ENCODE peak calls at places on chromosomes 2 and 18, in eight cellular contexts. V is sigmoid colon, P is stomach, W is A549, J is SK-N-SH, S is transverse colon, T is tibial nerve, K is GM12878. Z is an unnamed sample.

GRCh38 chr2:136356111-136357033 is 238.4 kb upstream of the CXCR4 start:
- DNase-seq in V (no peak), W (no peak), T (no peak), J (peak), S (no peak), P (no peak), K (no peak), Z (no peak)

GRCh38 chr2:38446418-38446817 is 69.3 kb upstream of the ATL2 start:
- DNase-seq in T (no peak), J (no peak), V (no peak), P (no peak), K (no peak), W (no peak), S (no peak), Z (no peak)

GRCh38 chr2:206798009-206798408 is 32.6 kb downstream of the FASTKD2 start:
- DNase-seq in W (no peak), T (no peak), V (no peak), P (no peak), S (no peak), J (no peak), K (no peak), Z (no peak)

GRCh38 chr2:179995735-179996134 is 11.4 kb downstream of the CWC22 start:
- DNase-seq in T (no peak), K (peak), W (no peak), V (no peak), S (no peak), P (no peak), J (no peak), Z (no peak)

GRCh38 chr2:128217671-128218070 is 101.0 kb downstream of the HS6ST1 start:
- DNase-seq in J (no peak), V (no peak), T (no peak), K (no peak), W (no peak), S (no peak), P (no peak), Z (no peak)

GRCh38 chr2:160646684-160647444 is 153.3 kb upstream of the RBMS1 start:
- DNase-seq in V (no peak), T (no peak), S (no peak), K (no peak), J (no peak), P (peak), W (no peak), Z (no peak)

GRCh38 chr2:127530245-127531132 is 4.2 kb upstream of the IWS1 start:
- DNase-seq in T (no peak), V (no peak), J (no peak), W (no peak), S (no peak), K (no peak), P (no peak), Z (no peak)

GRCh38 chr2:110157153-110157793 is 41.7 kb upstream of the MALL start:
- DNase-seq in V (no peak), T (peak), P (no peak), J (peak), W (peak), K (peak), S (peak), Z (no peak)

GRCh38 chr2:47070920-47071824 is 83.9 kb downstream of the STPG4 start:
- DNase-seq in V (peak), K (peak), P (peak), S (peak), T (peak), J (no peak), W (no peak), Z (peak)

GRCh38 chr2:38376346-38376682 is 759 bp downstream of the ATL2 start:
- DNase-seq in V (no peak), J (no peak), S (peak), T (peak), P (peak), K (peak), W (peak), Z (no peak)

GRCh38 chr2:210503622-210504300 is 27.2 kb upstream of the LANCL1 start:
- DNase-seq in K (no peak), S (no peak), T (no peak), J (no peak), W (no peak), V (no peak), P (no peak), Z (no peak)

GRCh38 chr2:142176941-142177340 is 46.1 kb upstream of the LRP1B start:
- DNase-seq in T (no peak), P (no peak), K (no peak), S (no peak), J (peak), V (no peak), W (no peak), Z (no peak)

GRCh38 chr18:72584787-72585186 is 40.6 kb upstream of the CBLN2 start:
- DNase-seq in P (no peak), W (no peak), T (no peak), J (no peak), S (no peak), K (no peak), V (no peak), Z (no peak)

GRCh38 chr2:55088400-55088799 is 38.1 kb upstream of the RTN4 start:
- DNase-seq in K (no peak), V (no peak), P (no peak), W (no peak), J (no peak), S (no peak), T (no peak), Z (no peak)

GRCh38 chr2:15642334-15643208 is 50.9 kb downstream of the DDX1 start:
- DNase-seq in W (no peak), T (no peak), S (no peak), K (no peak), J (no peak), V (no peak), P (no peak), Z (no peak)

GRCh38 chr2:200635251-200635650 is 49.4 kb downstream of the AOX1 start:
- DNase-seq in K (no peak), T (no peak), S (no peak), V (no peak), J (no peak), P (no peak), W (no peak), Z (no peak)

GRCh38 chr2:119702918-119703401 is 24.0 kb downstream of the TMEM177 start:
- DNase-seq in P (peak), J (peak), S (peak), K (no peak), V (peak), T (peak), W (peak), Z (peak)

GRCh38 chr2:234705108-234705507 is 208.2 kb upstream of the ARL4C start:
- DNase-seq in S (no peak), V (no peak), T (no peak), W (no peak), P (no peak), J (no peak), K (no peak), Z (no peak)
- TF ChIP-seq EP300 in S (no peak), V (no peak), T (no peak), W (no peak), P (no peak), J (no peak), K (no peak), Z (no peak)

GRCh38 chr2:39999864-40000263 is 220.8 kb upstream of the THUMPD2 start:
- DNase-seq in J (no peak), S (no peak), P (no peak), V (no peak), K (no peak), W (no peak), T (no peak), Z (no peak)

GRCh38 chr2:39991298-39991697 is 212.2 kb upstream of the THUMPD2 start:
- DNase-seq in S (no peak), J (no peak), T (no peak), K (no peak), W (no peak), P (no peak), V (no peak), Z (no peak)

GRCh38 chr2:39996653-39997080 is 217.6 kb upstream of the THUMPD2 start:
- DNase-seq in S (no peak), T (no peak), V (no peak), W (no peak), J (no peak), K (no peak), P (no peak), Z (no peak)

GRCh38 chr2:39994151-39994550 is 215.1 kb upstream of the THUMPD2 start:
- DNase-seq in V (no peak), T (no peak), K (no peak), P (no peak), J (no peak), S (no peak), W (no peak), Z (no peak)

GRCh38 chr2:39995005-39995732 is 216.1 kb upstream of the THUMPD2 start:
- DNase-seq in S (no peak), J (no peak), V (no peak), P (no peak), K (no peak), W (no peak), T (no peak), Z (no peak)
- H3K27ac ChIP-seq in S (no peak), J (no peak), V (no peak), P (no peak), K (no peak), W (no peak), T (no peak), Z (no peak)

GRCh38 chr2:175871331-175871730 is 130.7 kb downstream of the LNPK start:
- DNase-seq in V (no peak), J (no peak), S (no peak), W (no peak), T (no peak), K (no peak), P (no peak), Z (no peak)

GRCh38 chr2:175871949-175872348 is 130.1 kb downstream of the LNPK start:
- DNase-seq in V (no peak), T (no peak), J (no peak), S (no peak), P (no peak), K (no peak), W (no peak), Z (no peak)

GRCh38 chr2:175877845-175878563 is 124.1 kb downstream of the LNPK start:
- DNase-seq in W (no peak), V (no peak), P (no peak), J (no peak), K (no peak), S (no peak), T (no peak), Z (no peak)

GRCh38 chr2:175874291-175874690 is 127.8 kb downstream of the LNPK start:
- DNase-seq in V (no peak), T (no peak), K (no peak), P (no peak), W (no peak), J (no peak), S (no peak), Z (no peak)

GRCh38 chr2:175872716-175873115 is 129.4 kb downstream of the LNPK start:
- DNase-seq in T (no peak), S (no peak), K (no peak), W (no peak), P (no peak), J (no peak), V (no peak), Z (no peak)
- TF ChIP-seq EP300 in T (no peak), S (no peak), K (no peak), W (no peak), P (no peak), J (no peak), V (no peak), Z (no peak)

GRCh38 chr2:23657934-23658333 is 269.0 kb downstream of the ATAD2B start:
- DNase-seq in P (no peak), J (no peak), K (no peak), W (no peak), S (no peak), T (no peak), V (no peak), Z (no peak)
- H3K27ac ChIP-seq in P (no peak), J (no peak), K (no peak), W (no peak), S (no peak), T (no peak), V (no peak), Z (no peak)

DNA sequence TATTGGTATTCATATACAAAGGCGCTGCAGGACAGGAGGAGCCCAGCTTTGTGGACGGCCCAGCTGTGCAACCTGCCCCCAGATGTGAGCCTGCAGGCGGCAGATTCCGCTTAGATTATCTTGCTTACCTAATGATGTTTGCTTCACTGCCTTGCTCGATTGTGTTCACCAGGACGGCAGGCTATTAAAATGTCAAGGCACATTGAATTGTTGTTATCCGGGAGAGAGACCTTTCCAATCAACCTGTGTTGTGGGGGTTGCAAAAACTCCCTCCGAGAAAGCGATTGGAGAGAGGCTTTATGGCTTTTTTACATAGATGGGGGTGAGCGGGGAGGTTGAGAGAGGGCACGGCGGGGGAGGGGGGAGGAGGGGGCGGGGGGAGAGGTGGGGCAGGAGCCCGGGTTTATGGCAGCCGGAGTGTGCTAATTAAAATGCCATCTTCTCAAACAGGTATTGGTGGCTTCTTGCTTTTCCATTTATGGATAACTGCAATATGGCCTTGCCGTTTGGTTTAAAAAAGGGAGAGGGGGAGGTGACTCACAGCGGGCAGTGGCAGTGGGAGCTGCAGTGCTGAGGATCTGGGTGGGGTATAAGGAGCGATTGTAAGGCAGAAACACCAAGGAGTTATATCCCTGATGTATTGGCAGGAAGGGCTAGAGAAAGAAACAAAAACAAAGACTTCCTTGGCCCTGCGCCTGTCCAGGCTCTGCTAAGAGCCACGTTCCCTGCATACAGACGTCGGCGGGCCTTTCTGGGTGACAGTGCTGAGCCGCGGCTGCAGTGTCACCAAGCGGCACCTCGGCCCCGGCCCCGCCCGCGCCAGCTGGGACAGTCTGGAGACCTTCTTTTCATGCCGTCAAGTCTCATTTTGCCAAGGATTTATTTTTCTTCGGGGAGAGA is 97.2 kb downstream of the INSIG2 start:
- DNase-seq in P (peak), V (peak), J (peak), T (peak), K (no peak), S (peak), W (peak), Z (peak)
- TF ChIP-seq EP300 in P (no peak), V (no peak), J (no peak), T (no peak), K (no peak), S (no peak), W (no peak), Z (no peak)

GRCh38 chr18:5543854-5544389 is at the start of gene EPB41L3:
- DNase-seq in J (peak), S (peak), P (no peak), V (peak), T (no peak), W (no peak), K (no peak), Z (peak)
- H3K27ac ChIP-seq in J (peak), S (peak), P (peak), V (peak), T (peak), W (no peak), K (no peak), Z (no peak)

DNA sequence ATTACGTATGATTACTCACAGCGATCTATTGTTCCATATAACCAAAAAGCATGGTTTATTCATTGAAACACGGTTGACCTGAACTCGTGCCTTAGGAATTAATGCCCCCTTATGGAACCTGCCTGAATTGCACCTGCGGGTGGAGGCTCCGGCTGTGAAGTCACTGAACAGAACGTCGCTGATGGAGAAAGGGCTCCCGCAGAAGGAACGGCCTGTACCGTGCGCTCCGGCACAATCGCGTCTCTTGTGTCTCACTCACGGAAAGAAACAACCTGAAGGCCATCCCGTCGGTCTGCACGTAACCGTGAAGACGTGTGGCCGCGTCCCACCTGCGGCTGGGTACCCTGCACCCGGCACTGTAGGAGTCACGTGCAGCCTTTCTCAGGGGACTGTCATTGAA is 133.1 kb downstream of the NFATC1 start:
- DNase-seq in S (peak), T (peak), K (no peak), V (peak), W (peak), P (peak), J (peak), Z (peak)
- TF ChIP-seq EP300 in S (no peak), T (no peak), K (no peak), V (no peak), W (no peak), P (no peak), J (no peak), Z (no peak)

GRCh38 chr2:172246649-172247048 is 143.9 kb upstream of the DLX2 start:
- DNase-seq in W (no peak), V (no peak), K (no peak), S (no peak), J (no peak), P (no peak), T (no peak), Z (no peak)
- H3K27ac ChIP-seq in W (no peak), V (no peak), K (no peak), S (no peak), J (no peak), P (no peak), T (no peak), Z (no peak)

DNA sequence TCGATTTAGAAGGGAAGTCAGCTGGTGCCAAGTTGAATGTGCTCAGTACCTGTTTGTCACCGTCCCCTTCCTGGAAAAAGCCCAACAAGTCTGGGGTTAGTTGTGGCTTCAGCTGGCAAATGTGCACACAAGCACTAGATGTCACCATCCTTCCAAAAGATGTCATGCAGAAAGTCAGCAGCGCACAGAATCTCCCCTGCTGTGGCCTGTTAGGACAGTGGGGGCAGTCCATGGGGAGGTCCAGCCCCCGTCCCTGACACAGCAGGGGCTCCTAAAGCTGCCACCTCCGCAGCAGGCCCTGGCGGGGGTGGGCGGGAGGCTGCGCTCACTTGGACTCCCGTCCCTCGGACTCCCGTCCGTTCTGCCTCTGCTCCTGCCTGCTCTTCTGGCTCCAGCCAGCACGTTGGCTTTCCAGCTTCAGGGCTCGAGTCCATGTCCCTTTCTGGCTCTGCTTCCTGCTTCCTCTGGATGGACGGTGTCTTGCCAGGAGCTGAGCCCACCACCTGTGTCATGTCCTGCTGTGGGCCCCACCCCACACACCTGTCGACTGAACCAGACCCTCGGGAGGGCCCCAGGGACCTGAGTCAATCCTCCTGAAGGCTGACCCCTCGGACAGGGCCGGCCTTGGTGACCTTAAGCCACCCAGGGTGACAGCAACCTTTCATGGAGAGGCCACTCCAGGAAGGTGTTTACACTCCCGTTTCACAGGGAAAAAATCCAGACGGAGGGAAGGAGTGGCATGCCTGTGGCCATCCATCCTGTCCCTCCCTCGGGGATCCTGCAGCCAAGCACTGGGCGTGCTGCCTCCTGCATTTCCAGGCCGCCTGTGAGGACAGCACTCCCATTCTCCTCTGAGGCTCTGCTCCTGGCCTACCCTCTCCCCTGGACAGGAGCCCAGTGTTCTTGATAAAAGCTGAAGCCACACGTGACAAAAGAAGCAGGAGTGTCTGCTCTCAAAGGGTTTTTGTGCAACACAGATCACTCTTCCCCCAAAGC is 8.5 kb downstream of the RAB17 start:
- DNase-seq in P (peak), T (peak), V (peak), K (peak), W (no peak), J (peak), S (peak), Z (peak)
- TF ChIP-seq EP300 in P (no peak), T (no peak), V (no peak), K (no peak), W (no peak), J (no peak), S (no peak), Z (no peak)

Z was measured in ovary.